ENCODE peak calls at places on chromosomes 12 and 14, in six cellular contexts. L is IMR-90, Z is mesenchymal stem cell, Y is neuronal stem cell, D is H9, P is H1. I is an unnamed sample. For H3K79me1, the result is how much of the 10 kb centered on the place peaks cover.

GRCh38 chr14:68047910-68048309 is 228.3 kb downstream of the RAD51B start:
- DNase-seq in Z (no peak), L (peak), Y (no peak), P (no peak), D (no peak), I (no peak)

GRCh38 chr12:88973998-88974397 is 378.3 kb downstream of the DUSP6 start:
- DNase-seq in P (no peak), L (no peak), Z (no peak), Y (no peak), D (no peak), I (no peak)

GRCh38 chr12:51818567-51819300 is 29.8 kb downstream of the FIGNL2 start:
- DNase-seq in D (no peak), Z (peak), L (peak), Y (no peak), P (no peak), I (no peak)

GRCh38 chr14:60064491-60065072 is 27.1 kb upstream of the PCNX4 start:
- DNase-seq in D (no peak), Z (peak), L (peak), Y (no peak), P (no peak), I (no peak)

GRCh38 chr12:42790761-42791151 is 201.2 kb upstream of the PRICKLE1 start:
- DNase-seq in P (no peak), Z (peak), L (peak), D (no peak), Y (no peak), I (peak)

GRCh38 chr14:70086685-70087379 is 101.9 kb downstream of the SLC8A3 start:
- DNase-seq in L (peak), Z (peak), P (no peak), D (peak), Y (no peak), I (peak)

GRCh38 chr12:40325349-40325960 is 100.7 kb downstream of the LRRK2 start:
- DNase-seq in L (peak), Y (no peak), Z (peak), P (no peak), D (peak), I (peak)

GRCh38 chr12:95169368-95169767 is 47.9 kb downstream of the FGD6 start:
- DNase-seq in Y (no peak), P (no peak), D (no peak), Z (peak), L (peak), I (peak)

GRCh38 chr12:127690161-127690560 is 576.8 kb upstream of the TMEM132C start:
- DNase-seq in P (no peak), Y (no peak), Z (peak), D (no peak), L (no peak), I (no peak)

GRCh38 chr12:120290541-120291312 is 976 bp downstream of the RNU4-2 start:
- DNase-seq in Z (no peak), L (no peak), Y (no peak), P (peak), D (peak), I (peak)

GRCh38 chr14:87231336-87232026 is 761.5 kb downstream of the GALC start:
- DNase-seq in D (no peak), Z (peak), Y (no peak), L (no peak), P (no peak), I (no peak)

GRCh38 chr14:101780887-101781239 is 19.4 kb downstream of the PPP2R5C start:
- DNase-seq in Y (no peak), Z (peak), L (no peak), D (peak), P (peak), I (no peak)

DNA sequence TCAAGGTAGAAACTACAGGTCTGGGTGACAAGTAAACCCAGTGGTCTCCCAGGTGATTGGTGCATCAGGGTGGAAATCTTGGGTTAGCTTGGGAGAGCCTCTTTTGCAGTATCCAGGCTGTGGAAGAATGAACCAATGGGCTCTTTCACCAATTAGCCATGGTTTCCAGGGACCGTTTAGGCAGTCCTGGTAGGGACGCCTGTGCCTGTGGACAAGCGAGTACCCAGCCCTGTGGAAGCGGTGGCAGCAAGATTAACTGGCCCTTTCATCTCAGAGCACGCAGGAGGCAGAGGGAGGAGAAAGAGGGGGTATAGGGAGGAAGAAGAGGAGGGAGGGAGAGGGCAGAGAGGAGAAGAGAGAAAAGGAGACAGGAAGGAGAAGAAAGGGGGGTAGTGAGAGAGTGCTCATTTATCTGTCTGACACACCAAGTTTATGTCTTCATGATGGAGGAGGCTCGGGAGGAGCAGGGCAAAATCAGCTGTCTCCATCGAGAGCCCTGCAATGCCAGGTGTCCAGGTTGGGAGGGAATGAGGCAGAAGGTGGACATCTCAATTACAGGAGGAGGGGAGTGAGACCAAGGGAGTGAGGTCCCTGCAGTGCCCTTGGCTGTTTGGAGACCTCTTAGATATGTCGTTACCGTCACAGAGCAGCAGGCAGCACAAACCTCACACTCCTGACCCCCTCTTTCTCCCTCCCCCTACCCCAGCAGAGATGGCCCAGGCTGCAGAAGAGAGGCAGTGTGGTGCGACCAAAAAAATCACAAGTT is 4.6 kb upstream of the ZDHHC22 start:
- DNase-seq in D (peak), P (no peak), Y (no peak), L (no peak), Z (no peak), I (no peak)
- H3K14ac ChIP-seq in D (no peak), P (no peak), Y (no peak), L (no peak), Z (no peak), I (no peak)

DNA sequence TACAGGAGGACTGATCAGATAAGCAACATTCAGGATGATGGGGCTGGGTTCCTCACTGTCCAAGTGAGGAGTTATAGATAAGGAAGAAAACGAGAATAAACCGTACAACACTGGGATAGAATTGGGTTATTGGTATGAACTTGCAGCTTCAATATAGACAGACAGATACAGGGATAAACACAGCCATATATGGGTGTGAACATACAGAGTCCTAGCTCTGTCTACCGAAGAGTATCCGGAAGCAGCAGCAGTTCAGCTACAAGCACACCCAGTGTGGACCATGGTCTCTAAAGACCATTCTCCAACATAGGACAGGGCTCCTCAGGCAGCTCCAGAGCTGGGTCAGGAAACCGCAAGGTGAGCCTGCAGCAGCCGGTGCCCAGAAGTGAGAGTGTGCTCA is 40.8 kb downstream of the CDC42BPB start:
- DNase-seq in L (no peak), D (peak), Z (no peak), Y (no peak), P (no peak), I (no peak)
- H3K79me1 ChIP-seq in L (half or more), D (under half), Z (under half), Y (under half), P (under half), I (under half)

DNA sequence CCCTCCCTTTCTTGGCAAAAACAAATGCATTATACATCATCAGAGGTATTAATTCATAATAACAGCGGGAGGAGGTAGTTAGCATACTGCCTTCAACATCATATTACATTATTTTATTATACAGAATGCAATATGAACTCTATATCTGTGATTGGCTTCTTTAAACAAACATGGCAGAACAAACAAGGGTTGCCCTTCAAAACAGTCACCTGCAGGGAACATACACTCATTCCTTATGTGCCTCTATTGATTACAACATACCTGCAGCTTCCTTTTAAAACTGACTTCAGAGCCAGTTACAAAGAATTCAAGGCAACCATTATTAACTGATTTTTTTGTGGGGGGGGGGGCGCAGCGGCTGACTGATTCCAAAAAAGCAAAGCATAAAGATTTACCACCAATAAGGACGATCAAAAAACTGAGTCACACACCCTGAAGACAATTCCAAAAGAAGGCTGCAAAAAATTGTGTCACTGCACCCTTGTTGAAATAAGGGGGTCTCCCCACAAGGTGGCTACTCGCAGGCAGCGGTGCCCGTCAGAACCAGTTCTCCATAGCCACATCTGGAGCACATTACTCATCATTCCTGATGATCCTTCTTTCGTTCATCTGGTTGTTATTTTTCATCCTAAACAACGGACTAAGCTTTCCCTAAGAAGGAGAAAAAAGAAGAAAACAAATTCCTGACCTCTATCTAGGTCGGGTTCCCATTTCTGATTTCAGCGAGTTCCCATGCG is 51.8 kb downstream of the SMUG1 start:
- DNase-seq in L (no peak), D (no peak), P (no peak), Z (no peak), Y (no peak), I (no peak)
- H3K14ac ChIP-seq in L (no peak), D (no peak), P (no peak), Z (no peak), Y (no peak), I (no peak)

GRCh38 chr12:124492879-124493808 is 74.3 kb downstream of the NCOR2 start:
- DNase-seq in D (no peak), L (no peak), P (no peak), Z (no peak), Y (no peak), I (peak)

GRCh38 chr12:124495194-124495983 is 72.0 kb downstream of the NCOR2 start:
- DNase-seq in L (no peak), Z (no peak), Y (no peak), D (no peak), P (no peak), I (no peak)

GRCh38 chr12:124493809-124494750 is 73.3 kb downstream of the NCOR2 start:
- DNase-seq in P (no peak), D (no peak), Z (no peak), L (no peak), Y (no peak), I (no peak)

GRCh38 chr12:124496584-124496983 is 70.8 kb downstream of the NCOR2 start:
- DNase-seq in Z (peak), P (no peak), L (peak), Y (no peak), D (no peak), I (no peak)

GRCh38 chr12:124494751-124495129 is 72.7 kb downstream of the NCOR2 start:
- DNase-seq in Y (no peak), P (no peak), Z (no peak), L (no peak), D (no peak), I (no peak)
- H3K79me1 ChIP-seq in Y (under half), P (under half), Z (under half), L (half or more), D (under half), I (under half)

DNA sequence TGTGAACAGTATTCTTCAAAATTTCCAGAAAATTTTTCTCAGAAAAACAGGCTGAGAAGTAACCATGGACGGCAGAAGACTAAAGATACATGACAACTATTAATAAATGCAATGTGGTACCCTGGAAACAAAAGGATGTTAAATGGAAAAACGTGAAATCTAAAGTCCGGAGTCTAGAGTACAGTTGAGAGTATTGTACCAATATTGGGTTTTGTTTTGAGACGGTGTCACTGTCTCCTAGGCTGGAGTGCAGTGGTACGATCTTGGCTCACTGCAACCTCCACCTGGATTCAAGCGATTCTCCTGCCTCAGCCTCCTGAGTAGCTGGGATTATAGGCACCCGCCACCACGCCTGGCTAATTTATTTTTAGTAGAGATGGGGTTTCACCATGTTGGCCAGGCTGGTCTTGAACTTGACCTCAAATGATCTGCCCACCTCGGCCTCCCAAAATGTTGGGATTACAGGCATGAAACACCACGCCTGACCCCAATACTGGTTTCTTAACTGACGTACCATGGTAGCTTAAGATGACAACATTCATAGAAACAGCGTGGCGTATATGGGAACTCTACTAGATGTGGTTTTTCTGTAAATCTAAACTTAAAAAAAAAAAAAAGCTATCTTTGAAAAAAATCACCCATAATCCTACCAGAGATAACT is 16.8 kb upstream of the TDG start:
- DNase-seq in P (no peak), L (no peak), Z (no peak), Y (no peak), D (no peak), I (no peak)
- H3K14ac ChIP-seq in P (no peak), L (no peak), Z (no peak), Y (no peak), D (no peak), I (no peak)

GRCh38 chr12:124505001-124505818 is 62.2 kb downstream of the NCOR2 start:
- DNase-seq in Z (no peak), P (no peak), D (no peak), Y (no peak), L (no peak), I (no peak)

GRCh38 chr12:124507188-124508109 is 60.0 kb downstream of the NCOR2 start:
- DNase-seq in P (no peak), Z (peak), Y (no peak), L (peak), D (no peak), I (no peak)

GRCh38 chr12:124508323-124509096 is 58.9 kb downstream of the NCOR2 start:
- DNase-seq in P (no peak), Z (peak), L (peak), D (no peak), Y (no peak), I (no peak)

GRCh38 chr12:124506145-124506831 is 61.1 kb downstream of the NCOR2 start:
- DNase-seq in Z (peak), L (no peak), Y (no peak), P (no peak), D (peak), I (no peak)

GRCh38 chr12:124506832-124507153 is 60.6 kb downstream of the NCOR2 start:
- DNase-seq in D (no peak), L (no peak), Y (no peak), Z (no peak), P (no peak), I (no peak)
- H3K79me1 ChIP-seq in D (under half), L (half or more), Y (under half), Z (under half), P (under half), I (under half)

DNA sequence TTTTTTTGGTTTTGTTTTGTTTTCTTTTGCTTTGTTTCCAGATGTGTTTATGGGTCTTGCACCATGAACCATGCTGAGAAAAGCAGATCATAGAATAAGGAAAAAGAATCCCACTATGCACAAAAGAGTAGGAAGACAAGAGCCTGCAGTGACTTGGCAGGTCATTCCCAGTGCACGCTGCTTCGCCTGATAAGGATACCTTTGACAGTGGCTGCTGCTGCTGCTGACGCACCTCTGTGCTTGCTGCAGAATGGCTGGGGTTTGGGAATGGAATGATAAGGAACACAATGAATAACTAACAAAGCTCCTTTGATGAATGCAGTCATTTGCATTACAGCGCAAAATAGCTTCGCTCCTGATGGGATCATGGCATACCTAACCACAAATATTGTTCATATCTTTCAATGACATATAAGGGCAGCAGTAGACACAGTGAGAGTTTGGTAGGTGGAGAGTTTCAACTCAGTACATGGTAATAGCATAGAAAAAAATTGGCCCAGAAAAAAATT is 278.7 kb downstream of the PDZRN4 start:
- DNase-seq in P (no peak), D (peak), Y (no peak), L (no peak), Z (no peak), I (peak)
- H3K14ac ChIP-seq in P (no peak), D (no peak), Y (no peak), L (no peak), Z (no peak), I (no peak)

DNA sequence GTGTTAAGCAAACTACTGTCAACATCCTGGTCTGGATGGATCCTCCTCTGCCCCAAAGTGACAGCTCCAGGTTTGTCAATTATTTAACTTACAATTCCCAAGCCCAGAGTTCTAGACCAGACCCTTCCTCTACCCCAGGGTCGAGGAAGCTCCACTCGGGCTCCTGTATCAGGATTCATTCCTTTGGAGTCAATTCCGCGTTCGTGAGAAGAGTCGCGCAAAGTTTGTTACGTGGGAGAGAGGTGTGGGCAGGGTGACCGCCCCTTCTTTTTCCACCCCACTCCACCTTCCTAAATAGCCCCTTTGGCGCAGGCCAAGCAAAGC is 479 bp downstream of the SEL1L start:
- DNase-seq in P (no peak), D (no peak), Y (no peak), L (no peak), Z (no peak), I (no peak)
- H3K79me1 ChIP-seq in P (under half), D (under half), Y (under half), L (under half), Z (under half), I (under half)

DNA sequence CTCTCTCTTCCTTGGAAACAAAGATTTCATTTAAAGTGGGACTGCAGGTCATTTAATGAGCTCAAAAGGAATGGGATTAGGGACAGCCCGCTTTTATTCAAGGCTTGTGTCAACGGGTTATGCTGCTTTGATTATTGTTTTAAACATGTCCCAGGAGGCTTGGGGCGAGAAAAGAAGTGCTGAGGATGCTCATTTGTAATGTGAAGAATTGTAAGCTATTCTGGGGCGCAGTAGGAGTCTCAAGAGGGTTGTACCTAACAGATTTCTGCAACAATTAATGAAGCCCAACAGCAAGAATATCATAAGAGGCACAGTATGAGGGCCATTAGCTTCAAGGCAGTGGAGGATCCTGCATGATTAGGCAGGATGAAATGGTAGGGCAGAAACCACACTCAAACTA is 122.5 kb downstream of the KTN1 start:
- DNase-seq in D (no peak), P (no peak), Z (no peak), Y (no peak), L (no peak), I (no peak)
- H3K14ac ChIP-seq in D (no peak), P (no peak), Z (no peak), Y (no peak), L (no peak), I (no peak)

GRCh38 chr14:99224948-99225347 is 47.0 kb downstream of the BCL11B start:
- DNase-seq in P (no peak), L (no peak), Z (no peak), Y (no peak), D (no peak), I (no peak)
- H3K79me1 ChIP-seq in P (under half), L (under half), Z (under half), Y (under half), D (under half), I (under half)